ENCODE peak calls at places on chromosome 15, in ten cellular contexts. One of them, this sample, is unnamed.
A peak's percentile ranks its signal among the peaks of the same experiment; 100 is the strongest.

GRCh38 chr15:75650908-75651809 is 3.4 kb downstream of the SNX33 start:
- DNase-seq in neuronal stem cell: no peak
- DNase-seq in lung: no peak
- DNase-seq in H9: no peak
- DNase-seq in transverse colon: peak; percentile 48
- DNase-seq in right cardiac atrium: peak; percentile 87
- DNase-seq in sigmoid colon: peak; percentile 80
- DNase-seq in DND-41: no peak
- DNase-seq in H1: no peak
- DNase-seq in right lobe of liver: peak; percentile 90
- DNase-seq in this sample: peak; percentile 91

GRCh38 chr15:81256916-81257315 is 60.2 kb downstream of the IL16 start:
- DNase-seq in neuronal stem cell: no peak
- DNase-seq in lung: no peak
- DNase-seq in H9: no peak
- DNase-seq in transverse colon: no peak
- DNase-seq in right cardiac atrium: no peak
- DNase-seq in sigmoid colon: no peak
- DNase-seq in DND-41: no peak
- DNase-seq in H1: no peak
- DNase-seq in right lobe of liver: no peak
- DNase-seq in this sample: no peak

GRCh38 chr15:34721802-34722795 is 32.7 kb downstream of the GJD2 start:
- DNase-seq in neuronal stem cell: peak; percentile 75
- DNase-seq in lung: no peak
- DNase-seq in H9: peak; percentile 73
- DNase-seq in transverse colon: no peak
- DNase-seq in right cardiac atrium: peak; percentile 90
- DNase-seq in sigmoid colon: peak; percentile 63
- DNase-seq in DND-41: no peak
- DNase-seq in H1: peak; percentile 59
- DNase-seq in right lobe of liver: peak; percentile 67
- DNase-seq in this sample: peak; percentile 12

GRCh38 chr15:68507447-68507846 is 71.3 kb upstream of the CORO2B start:
- DNase-seq in neuronal stem cell: no peak
- DNase-seq in lung: no peak
- DNase-seq in H9: peak; percentile 17
- DNase-seq in transverse colon: no peak
- DNase-seq in right cardiac atrium: no peak
- DNase-seq in sigmoid colon: no peak
- DNase-seq in DND-41: no peak
- DNase-seq in H1: peak; percentile 19
- DNase-seq in right lobe of liver: no peak
- DNase-seq in this sample: no peak

GRCh38 chr15:65930134-65930533 is 60.8 kb downstream of the RAB11A start:
- DNase-seq in neuronal stem cell: no peak
- DNase-seq in lung: no peak
- DNase-seq in H9: no peak
- DNase-seq in transverse colon: no peak
- DNase-seq in right cardiac atrium: no peak
- DNase-seq in sigmoid colon: no peak
- DNase-seq in DND-41: no peak
- DNase-seq in H1: no peak
- DNase-seq in right lobe of liver: no peak
- DNase-seq in this sample: no peak

GRCh38 chr15:68471552-68471951 is 39.6 kb upstream of the ITGA11 start:
- DNase-seq in neuronal stem cell: no peak
- DNase-seq in lung: no peak
- DNase-seq in H9: no peak
- DNase-seq in transverse colon: no peak
- DNase-seq in right cardiac atrium: no peak
- DNase-seq in sigmoid colon: no peak
- DNase-seq in DND-41: no peak
- DNase-seq in H1: no peak
- DNase-seq in right lobe of liver: no peak
- DNase-seq in this sample: peak; percentile 76

GRCh38 chr15:85380860-85381535 is 595 bp downstream of the AKAP13 start:
- DNase-seq in neuronal stem cell: peak; percentile 65
- DNase-seq in lung: peak; percentile 32
- DNase-seq in H9: no peak
- DNase-seq in transverse colon: peak; percentile 66
- DNase-seq in right cardiac atrium: peak; percentile 84
- DNase-seq in sigmoid colon: peak; percentile 73
- DNase-seq in DND-41: peak; percentile 60
- DNase-seq in H1: peak; percentile 67
- DNase-seq in right lobe of liver: peak; percentile 66
- DNase-seq in this sample: peak; percentile 27

GRCh38 chr15:71790081-71790480 is 20.3 kb upstream of the NR2E3 start:
- DNase-seq in neuronal stem cell: no peak
- DNase-seq in lung: no peak
- DNase-seq in H9: no peak
- DNase-seq in transverse colon: no peak
- DNase-seq in right cardiac atrium: no peak
- DNase-seq in sigmoid colon: peak; percentile 20
- DNase-seq in DND-41: no peak
- DNase-seq in H1: peak; percentile 33
- DNase-seq in right lobe of liver: no peak
- DNase-seq in this sample: peak; percentile 37

GRCh38 chr15:35427091-35427490 is 118.9 kb downstream of the DPH6 start:
- DNase-seq in neuronal stem cell: no peak
- DNase-seq in lung: no peak
- DNase-seq in H9: no peak
- DNase-seq in transverse colon: no peak
- DNase-seq in right cardiac atrium: no peak
- DNase-seq in sigmoid colon: no peak
- DNase-seq in DND-41: no peak
- DNase-seq in H1: no peak
- DNase-seq in right lobe of liver: no peak
- DNase-seq in this sample: no peak

GRCh38 chr15:98914626-98915025 is 93.0 kb downstream of the PGPEP1L start:
- DNase-seq in neuronal stem cell: no peak
- DNase-seq in lung: no peak
- DNase-seq in H9: no peak
- DNase-seq in transverse colon: no peak
- DNase-seq in right cardiac atrium: no peak
- DNase-seq in sigmoid colon: peak; percentile 81
- DNase-seq in DND-41: no peak
- DNase-seq in H1: no peak
- DNase-seq in right lobe of liver: no peak
- DNase-seq in this sample: no peak

GRCh38 chr15:98917417-98917816 is 90.2 kb downstream of the PGPEP1L start:
- DNase-seq in neuronal stem cell: no peak
- DNase-seq in lung: no peak
- DNase-seq in H9: no peak
- DNase-seq in transverse colon: no peak
- DNase-seq in right cardiac atrium: no peak
- DNase-seq in sigmoid colon: no peak
- DNase-seq in DND-41: no peak
- DNase-seq in H1: no peak
- DNase-seq in right lobe of liver: no peak
- DNase-seq in this sample: no peak

GRCh38 chr15:98920091-98920880 is 87.3 kb downstream of the PGPEP1L start:
- DNase-seq in neuronal stem cell: no peak
- DNase-seq in lung: no peak
- DNase-seq in H9: no peak
- DNase-seq in transverse colon: no peak
- DNase-seq in right cardiac atrium: no peak
- DNase-seq in sigmoid colon: no peak
- DNase-seq in DND-41: no peak
- DNase-seq in H1: no peak
- DNase-seq in right lobe of liver: no peak
- DNase-seq in this sample: no peak

DNA sequence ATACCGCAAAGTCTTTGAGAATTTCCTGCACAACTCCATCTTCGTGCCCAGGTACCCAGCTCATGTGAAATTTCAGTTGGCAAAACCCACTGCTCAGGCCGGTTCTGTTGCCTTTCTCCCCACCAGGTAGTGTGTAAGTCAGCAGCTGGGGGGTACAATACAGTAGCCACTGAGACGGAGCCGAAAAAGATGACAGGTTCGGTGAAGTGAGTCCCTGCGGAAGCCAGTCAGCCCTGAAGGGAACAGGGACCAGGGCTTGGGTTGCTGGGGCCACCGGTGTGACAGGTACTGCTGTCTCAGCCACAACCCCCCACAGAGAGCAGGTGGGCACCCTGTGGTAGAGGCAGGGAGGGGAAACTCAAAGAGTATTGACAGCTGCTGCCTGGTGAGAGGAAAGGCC is 90.8 kb downstream of the PGPEP1L start:
- DNase-seq in neuronal stem cell: no peak
- DNase-seq in lung: no peak
- DNase-seq in H9: no peak
- DNase-seq in transverse colon: no peak
- DNase-seq in right cardiac atrium: no peak
- DNase-seq in sigmoid colon: peak; percentile 46
- DNase-seq in DND-41: no peak
- DNase-seq in H1: no peak
- DNase-seq in right lobe of liver: no peak
- DNase-seq in this sample: no peak
- H3K27ac ChIP-seq in neuronal stem cell: no peak overlapping the region
- H3K27ac ChIP-seq in lung: no peak overlapping the region
- H3K27ac ChIP-seq in H9: no peak overlapping the region
- H3K27ac ChIP-seq in transverse colon: no peak overlapping the region
- H3K27ac ChIP-seq in right cardiac atrium: no peak overlapping the region
- H3K27ac ChIP-seq in sigmoid colon: no peak overlapping the region
- H3K27ac ChIP-seq in DND-41: no peak overlapping the region
- H3K27ac ChIP-seq in H1: no peak overlapping the region
- H3K27ac ChIP-seq in right lobe of liver: no peak overlapping the region
- H3K27ac ChIP-seq in this sample: no peak overlapping the region

GRCh38 chr15:25090073-25090733 is 135.4 kb downstream of the SNRPN start:
- DNase-seq in neuronal stem cell: no peak
- DNase-seq in lung: no peak
- DNase-seq in H9: peak; percentile 11
- DNase-seq in transverse colon: no peak
- DNase-seq in right cardiac atrium: no peak
- DNase-seq in sigmoid colon: no peak
- DNase-seq in DND-41: no peak
- DNase-seq in H1: no peak
- DNase-seq in right lobe of liver: no peak
- DNase-seq in this sample: no peak

GRCh38 chr15:25089577-25089976 is 134.8 kb downstream of the SNRPN start:
- DNase-seq in neuronal stem cell: no peak
- DNase-seq in lung: no peak
- DNase-seq in H9: peak; percentile 5
- DNase-seq in transverse colon: no peak
- DNase-seq in right cardiac atrium: no peak
- DNase-seq in sigmoid colon: no peak
- DNase-seq in DND-41: no peak
- DNase-seq in H1: no peak
- DNase-seq in right lobe of liver: no peak
- DNase-seq in this sample: no peak

GRCh38 chr15:25088261-25088790 is 133.5 kb downstream of the SNRPN start:
- DNase-seq in neuronal stem cell: no peak
- DNase-seq in lung: no peak
- DNase-seq in H9: peak; percentile 9
- DNase-seq in transverse colon: no peak
- DNase-seq in right cardiac atrium: no peak
- DNase-seq in sigmoid colon: no peak
- DNase-seq in DND-41: no peak
- DNase-seq in H1: no peak
- DNase-seq in right lobe of liver: no peak
- DNase-seq in this sample: no peak

GRCh38 chr15:25091421-25092158 is 136.8 kb downstream of the SNRPN start:
- DNase-seq in neuronal stem cell: no peak
- DNase-seq in lung: no peak
- DNase-seq in H9: peak; percentile 8
- DNase-seq in transverse colon: no peak
- DNase-seq in right cardiac atrium: no peak
- DNase-seq in sigmoid colon: no peak
- DNase-seq in DND-41: no peak
- DNase-seq in H1: peak; percentile 22
- DNase-seq in right lobe of liver: no peak
- DNase-seq in this sample: no peak

DNA sequence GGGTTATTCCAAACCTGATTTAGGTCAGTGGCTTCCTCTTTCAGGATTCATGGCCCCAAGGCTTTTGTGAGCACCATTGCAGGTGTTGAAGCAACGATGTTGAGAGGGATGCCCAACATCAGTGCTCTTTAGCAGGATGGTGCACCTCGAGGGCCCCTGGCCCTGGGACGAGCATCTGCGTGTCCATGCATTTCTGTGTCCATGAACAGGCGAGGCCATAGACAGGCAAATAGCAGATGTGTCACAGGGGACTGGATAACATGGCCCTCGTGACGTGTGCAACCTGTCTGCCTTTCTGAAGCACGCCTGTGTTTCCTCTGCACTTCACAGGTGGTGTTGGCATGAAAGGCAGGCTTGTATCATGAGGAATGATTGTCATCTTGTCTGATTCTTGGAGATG is 132.3 kb downstream of the SNRPN start:
- DNase-seq in neuronal stem cell: no peak
- DNase-seq in lung: no peak
- DNase-seq in H9: peak; percentile 15
- DNase-seq in transverse colon: no peak
- DNase-seq in right cardiac atrium: no peak
- DNase-seq in sigmoid colon: no peak
- DNase-seq in DND-41: no peak
- DNase-seq in H1: no peak
- DNase-seq in right lobe of liver: no peak
- DNase-seq in this sample: no peak
- H3K9me3 ChIP-seq in neuronal stem cell: peaks cover 93% of the 10 kb centered on the region
- H3K9me3 ChIP-seq in lung: peaks cover 96% of the 10 kb centered on the region
- H3K9me3 ChIP-seq in H9: peaks cover 65% of the 10 kb centered on the region
- H3K9me3 ChIP-seq in transverse colon: peaks cover 88% of the 10 kb centered on the region
- H3K9me3 ChIP-seq in right cardiac atrium: peaks cover 45% of the 10 kb centered on the region
- H3K9me3 ChIP-seq in sigmoid colon: peaks cover 88% of the 10 kb centered on the region
- H3K9me3 ChIP-seq in DND-41: peaks cover 35% of the 10 kb centered on the region
- H3K9me3 ChIP-seq in H1: peaks cover 53% of the 10 kb centered on the region
- H3K9me3 ChIP-seq in right lobe of liver: no peaks in the 10 kb centered on the region
- H3K9me3 ChIP-seq in this sample: no peaks in the 10 kb centered on the region

GRCh38 chr15:90873998-90874605 is 5.7 kb downstream of the FURIN start:
- DNase-seq in neuronal stem cell: no peak
- DNase-seq in lung: peak; percentile 84
- DNase-seq in H9: peak; percentile 62
- DNase-seq in transverse colon: peak; percentile 32
- DNase-seq in right cardiac atrium: no peak
- DNase-seq in sigmoid colon: no peak
- DNase-seq in DND-41: no peak
- DNase-seq in H1: peak; percentile 71
- DNase-seq in right lobe of liver: peak; percentile 89
- DNase-seq in this sample: peak; percentile 89
- H3K27ac ChIP-seq in neuronal stem cell: no peak overlapping the region
- H3K27ac ChIP-seq in lung: no peak overlapping the region
- H3K27ac ChIP-seq in H9: no peak overlapping the region
- H3K27ac ChIP-seq in transverse colon: peak overlapping the region; percentile 96
- H3K27ac ChIP-seq in right cardiac atrium: peak overlapping the region; percentile 49
- H3K27ac ChIP-seq in sigmoid colon: no peak overlapping the region
- H3K27ac ChIP-seq in DND-41: no peak overlapping the region
- H3K27ac ChIP-seq in H1: peak overlapping the region; percentile 55
- H3K27ac ChIP-seq in right lobe of liver: peak overlapping the region; percentile 93
- H3K27ac ChIP-seq in this sample: peak overlapping the region; percentile 91

DNA sequence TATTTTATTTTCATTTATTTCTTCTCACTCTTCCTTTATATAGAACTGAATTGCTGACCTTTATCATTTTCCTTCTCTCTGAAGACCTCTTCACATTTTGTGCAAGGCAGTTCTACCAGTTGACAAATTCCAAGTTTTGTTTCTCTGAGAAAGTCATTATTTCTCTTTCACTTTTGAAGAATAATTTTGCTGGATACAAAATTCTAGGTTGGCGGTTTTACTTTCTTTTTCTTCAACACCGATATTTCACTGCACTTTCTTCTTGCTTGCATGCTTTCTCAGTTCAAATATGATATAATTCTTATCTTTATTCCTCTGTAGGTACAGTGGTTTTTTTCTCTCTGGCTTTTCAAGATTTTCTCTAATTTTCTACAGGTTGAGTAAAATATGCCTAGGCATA is 15.9 kb downstream of the RFX7 start:
- DNase-seq in neuronal stem cell: no peak
- DNase-seq in lung: no peak
- DNase-seq in H9: no peak
- DNase-seq in transverse colon: no peak
- DNase-seq in right cardiac atrium: no peak
- DNase-seq in sigmoid colon: no peak
- DNase-seq in DND-41: no peak
- DNase-seq in H1: no peak
- DNase-seq in right lobe of liver: no peak
- DNase-seq in this sample: no peak
- H3K9me3 ChIP-seq in neuronal stem cell: peaks cover 88% of the 10 kb centered on the region
- H3K9me3 ChIP-seq in lung: peaks cover 6% of the 10 kb centered on the region
- H3K9me3 ChIP-seq in H9: peaks cover 30% of the 10 kb centered on the region
- H3K9me3 ChIP-seq in transverse colon: peaks cover 21% of the 10 kb centered on the region
- H3K9me3 ChIP-seq in right cardiac atrium: peaks cover 6% of the 10 kb centered on the region
- H3K9me3 ChIP-seq in sigmoid colon: peaks cover 9% of the 10 kb centered on the region
- H3K9me3 ChIP-seq in DND-41: peaks cover 46% of the 10 kb centered on the region
- H3K9me3 ChIP-seq in H1: peaks cover 32% of the 10 kb centered on the region
- H3K9me3 ChIP-seq in right lobe of liver: no peaks in the 10 kb centered on the region
- H3K9me3 ChIP-seq in this sample: no peaks in the 10 kb centered on the region

This sample was measured in pancreas.